ENCODE peak calls at places on chromosomes 12 and 14, in six cellular contexts. O is GM23248, A is NCI-H2171, N is SW480, D is AG09319, C is left ventricle myocardium inferior. R is an unnamed sample.

GRCh38 chr12:121300083-121300819 is 3.7 kb upstream of the CAMKK2 start:
- DNase-seq in O (no peak), A (no peak), N (no peak), D (no peak), C (no peak), R (no peak)

GRCh38 chr14:100307215-100308111 is 1.2 kb upstream of the SLC25A29 start:
- DNase-seq in O (peak; percentile 19), A (no peak), N (no peak), D (no peak), C (no peak), R (peak; percentile 35)

GRCh38 chr14:38150075-38150474 is 57.6 kb upstream of the SSTR1 start:
- DNase-seq in O (peak; percentile 35), A (no peak), N (no peak), D (no peak), C (no peak), R (peak; percentile 15)

GRCh38 chr14:28608438-28608837 is 158.1 kb upstream of the FOXG1 start:
- DNase-seq in O (no peak), A (no peak), N (no peak), D (no peak), C (no peak), R (no peak)

GRCh38 chr14:94473666-94474410 is 2.2 kb downstream of the SERPINA9 start:
- DNase-seq in O (no peak), A (no peak), N (no peak), D (no peak), C (no peak), R (no peak)

GRCh38 chr14:90109858-90110257 is 48.1 kb downstream of the KCNK13 start:
- DNase-seq in O (no peak), A (no peak), N (no peak), D (no peak), C (no peak), R (no peak)

GRCh38 chr14:63896278-63896720 is 43.5 kb downstream of the SYNE2 start:
- DNase-seq in O (peak; percentile 72), A (no peak), N (no peak), D (peak; percentile 90), C (peak; percentile 49), R (peak; percentile 97)

GRCh38 chr14:21652209-21652808 is 1.3 kb upstream of the OR4E2 start:
- DNase-seq in O (no peak), A (no peak), N (no peak), D (no peak), C (no peak), R (no peak)

GRCh38 chr14:79911762-79912161 is 299.5 kb downstream of the DIO2 start:
- DNase-seq in O (no peak), A (no peak), N (no peak), D (no peak), C (no peak), R (no peak)

GRCh38 chr12:14774944-14775651 is 28.2 kb downstream of the WBP11 start:
- DNase-seq in O (peak; percentile 82), A (no peak), N (peak; percentile 60), D (no peak), C (peak; percentile 31), R (peak; percentile 80)

GRCh38 chr12:90460681-90461080 is 494.3 kb downstream of the CCER1 start:
- DNase-seq in O (peak; percentile 15), A (no peak), N (no peak), D (no peak), C (no peak), R (no peak)

GRCh38 chr14:38838049-38838978 is 264.7 kb downstream of the SEC23A start:
- DNase-seq in O (no peak), A (no peak), N (no peak), D (no peak), C (no peak), R (no peak)

GRCh38 chr12:107411792-107412535 is 273.6 kb upstream of the PWP1 start:
- DNase-seq in O (peak; percentile 95), A (no peak), N (peak; percentile 30), D (no peak), C (no peak), R (peak; percentile 58)

GRCh38 chr12:115121053-115121452 is 437.1 kb upstream of the TBX3 start:
- DNase-seq in O (no peak), A (no peak), N (no peak), D (no peak), C (no peak), R (no peak)

GRCh38 chr14:74596747-74597456 is 15.1 kb downstream of the LTBP2 start:
- DNase-seq in O (peak; percentile 89), A (no peak), N (no peak), D (no peak), C (no peak), R (peak; percentile 60)

GRCh38 chr14:83993545-83993944 is 1536.4 kb upstream of the FLRT2 start:
- DNase-seq in O (no peak), A (no peak), N (no peak), D (no peak), C (no peak), R (no peak)

GRCh38 chr14:92747701-92748258 is 647 bp downstream of the LGMN start:
- DNase-seq in O (peak; percentile 65), A (no peak), N (peak; percentile 52), D (no peak), C (no peak), R (peak; percentile 58)

GRCh38 chr12:105574056-105574715 is 243.7 kb downstream of the C12orf75 start:
- DNase-seq in O (no peak), A (no peak), N (peak; percentile 57), D (no peak), C (no peak), R (peak; percentile 11)

GRCh38 chr12:54572881-54573280 is 15.6 kb downstream of the PPP1R1A start:
- DNase-seq in O (no peak), A (no peak), N (no peak), D (no peak), C (no peak), R (no peak)

GRCh38 chr14:44027397-44027796 is 479.7 kb downstream of the FSCB start:
- DNase-seq in O (no peak), A (no peak), N (no peak), D (no peak), C (no peak), R (no peak)

GRCh38 chr12:5000204-5000603 is 43.5 kb upstream of the KCNA5 start:
- DNase-seq in O (no peak), A (no peak), N (peak; percentile 21), D (no peak), C (no peak), R (no peak)

GRCh38 chr14:104877066-104877805 is 12.2 kb downstream of the CEP170B start:
- DNase-seq in O (no peak), A (no peak), N (no peak), D (no peak), C (peak; percentile 10), R (no peak)

GRCh38 chr12:92987846-92988621 is 58.9 kb upstream of the EEA1 start:
- DNase-seq in O (no peak), A (no peak), N (no peak), D (no peak), C (peak; percentile 25), R (no peak)

GRCh38 chr14:79693935-79694334 is 517.4 kb downstream of the DIO2 start:
- DNase-seq in O (no peak), A (no peak), N (no peak), D (no peak), C (no peak), R (no peak)

GRCh38 chr12:89156862-89157262 is 195.4 kb downstream of the DUSP6 start:
- DNase-seq in O (peak; percentile 91), A (no peak), N (no peak), D (no peak), C (no peak), R (peak; percentile 47)

GRCh38 chr14:68518910-68519686 is 273.8 kb downstream of the ZFP36L1 start:
- DNase-seq in O (peak; percentile 37), A (no peak), N (peak; percentile 36), D (no peak), C (peak; percentile 41), R (peak; percentile 37)

GRCh38 chr12:24127919-24128721 is 178.7 kb upstream of the SOX5 start:
- DNase-seq in O (no peak), A (no peak), N (no peak), D (no peak), C (no peak), R (no peak)

GRCh38 chr14:73180385-73180805 is 44.1 kb downstream of the PSEN1 start:
- DNase-seq in O (peak; percentile 89), A (no peak), N (no peak), D (peak; percentile 49), C (no peak), R (peak; percentile 93)

GRCh38 chr12:65532744-65533143 is 254.3 kb downstream of the MSRB3 start:
- DNase-seq in O (peak; percentile 56), A (no peak), N (peak; percentile 77), D (peak; percentile 44), C (no peak), R (peak; percentile 46)

R was measured in adipocyte.